ENCODE peak calls at places on chromosomes 11 and 22, in seven cellular contexts. One of them, this sample, is unnamed.
A peak's percentile ranks its signal among the peaks of the same experiment; 100 is the strongest.

GRCh38 chr11:123300874-123301695 is 106.0 kb upstream of the CLMP start:
- DNase-seq in PC-3: peak; percentile 31
- DNase-seq in keratinocyte: peak; percentile 33
- DNase-seq in MM.1S: no peak
- DNase-seq in K562: peak; percentile 6
- DNase-seq in fibroblast of lung: peak; percentile 63
- DNase-seq in H9: no peak
- DNase-seq in this sample: no peak

GRCh38 chr22:48476599-48476998 is 1351.1 kb downstream of the BRD1 start:
- DNase-seq in K562: no peak
- DNase-seq in keratinocyte: no peak
- DNase-seq in MM.1S: no peak
- DNase-seq in fibroblast of lung: no peak
- DNase-seq in H9: peak; percentile 12
- DNase-seq in PC-3: no peak
- DNase-seq in this sample: no peak

GRCh38 chr11:75593337-75593915 is 31.4 kb downstream of the SERPINH1 start:
- DNase-seq in MM.1S: no peak
- DNase-seq in H9: no peak
- DNase-seq in fibroblast of lung: no peak
- DNase-seq in keratinocyte: no peak
- DNase-seq in PC-3: no peak
- DNase-seq in K562: no peak
- DNase-seq in this sample: no peak

GRCh38 chr11:2789331-2789730 is 89.5 kb upstream of the KCNQ1OT1 start:
- DNase-seq in H9: no peak
- DNase-seq in keratinocyte: no peak
- DNase-seq in MM.1S: no peak
- DNase-seq in fibroblast of lung: no peak
- DNase-seq in K562: no peak
- DNase-seq in PC-3: no peak
- DNase-seq in this sample: peak; percentile 15

GRCh38 chr11:125941606-125942275 is 4.1 kb upstream of the VSIG10L2 start:
- DNase-seq in K562: peak; percentile 53
- DNase-seq in fibroblast of lung: peak; percentile 10
- DNase-seq in MM.1S: peak; percentile 59
- DNase-seq in PC-3: peak; percentile 72
- DNase-seq in H9: peak; percentile 91
- DNase-seq in keratinocyte: no peak
- DNase-seq in this sample: peak; percentile 58

GRCh38 chr11:1837171-1838076 is 1.4 kb upstream of the TNNI2 start:
- DNase-seq in fibroblast of lung: peak; percentile 28
- DNase-seq in MM.1S: peak; percentile 43
- DNase-seq in keratinocyte: no peak
- DNase-seq in PC-3: peak; percentile 33
- DNase-seq in K562: peak; percentile 74
- DNase-seq in H9: peak; percentile 82
- DNase-seq in this sample: peak; percentile 64

GRCh38 chr11:8604078-8604723 is 10.2 kb upstream of the STK33 start:
- DNase-seq in fibroblast of lung: peak; percentile 100
- DNase-seq in keratinocyte: peak; percentile 100
- DNase-seq in K562: peak; percentile 69
- DNase-seq in MM.1S: peak; percentile 67
- DNase-seq in H9: peak; percentile 75
- DNase-seq in PC-3: peak; percentile 96
- DNase-seq in this sample: peak; percentile 69

GRCh38 chr11:57254631-57255030 is 17.6 kb upstream of the APLNR start:
- DNase-seq in H9: no peak
- DNase-seq in keratinocyte: no peak
- DNase-seq in fibroblast of lung: no peak
- DNase-seq in MM.1S: no peak
- DNase-seq in PC-3: no peak
- DNase-seq in K562: no peak
- DNase-seq in this sample: no peak

GRCh38 chr11:17163296-17163695 is 44.5 kb downstream of the PIK3C2A start:
- DNase-seq in H9: no peak
- DNase-seq in MM.1S: no peak
- DNase-seq in keratinocyte: no peak
- DNase-seq in PC-3: no peak
- DNase-seq in fibroblast of lung: no peak
- DNase-seq in K562: peak; percentile 43
- DNase-seq in this sample: no peak

GRCh38 chr11:79939111-79939510 is 498.3 kb upstream of the TENM4 start:
- DNase-seq in fibroblast of lung: no peak
- DNase-seq in PC-3: no peak
- DNase-seq in MM.1S: no peak
- DNase-seq in K562: no peak
- DNase-seq in keratinocyte: no peak
- DNase-seq in H9: no peak
- DNase-seq in this sample: no peak

GRCh38 chr11:8789864-8790263 is 107.3 kb downstream of the RPL27A start:
- DNase-seq in K562: no peak
- DNase-seq in MM.1S: no peak
- DNase-seq in keratinocyte: no peak
- DNase-seq in H9: no peak
- DNase-seq in fibroblast of lung: no peak
- DNase-seq in PC-3: no peak
- DNase-seq in this sample: peak; percentile 68

GRCh38 chr11:125281831-125282595 is 117.5 kb downstream of the PKNOX2 start:
- DNase-seq in K562: no peak
- DNase-seq in keratinocyte: no peak
- DNase-seq in H9: no peak
- DNase-seq in MM.1S: no peak
- DNase-seq in PC-3: peak; percentile 57
- DNase-seq in fibroblast of lung: peak; percentile 27
- DNase-seq in this sample: no peak

GRCh38 chr11:65912840-65913239 is 6.0 kb downstream of the C11orf68 start:
- DNase-seq in MM.1S: no peak
- DNase-seq in keratinocyte: no peak
- DNase-seq in K562: no peak
- DNase-seq in H9: no peak
- DNase-seq in PC-3: peak; percentile 89
- DNase-seq in fibroblast of lung: peak; percentile 75
- DNase-seq in this sample: no peak

GRCh38 chr11:65907878-65908277 is 7.7 kb upstream of the FOSL1 start:
- DNase-seq in H9: no peak
- DNase-seq in fibroblast of lung: no peak
- DNase-seq in K562: no peak
- DNase-seq in PC-3: no peak
- DNase-seq in MM.1S: no peak
- DNase-seq in keratinocyte: no peak
- DNase-seq in this sample: no peak

GRCh38 chr11:65915821-65916251 is 3.0 kb downstream of the C11orf68 start:
- DNase-seq in K562: peak; percentile 55
- DNase-seq in fibroblast of lung: peak; percentile 97
- DNase-seq in H9: peak; percentile 71
- DNase-seq in PC-3: peak; percentile 99
- DNase-seq in keratinocyte: peak; percentile 95
- DNase-seq in MM.1S: no peak
- DNase-seq in this sample: peak; percentile 60

GRCh38 chr11:65915101-65915820 is 3.6 kb downstream of the C11orf68 start:
- DNase-seq in H9: no peak
- DNase-seq in keratinocyte: no peak
- DNase-seq in K562: no peak
- DNase-seq in MM.1S: no peak
- DNase-seq in fibroblast of lung: no peak
- DNase-seq in PC-3: no peak
- DNase-seq in this sample: no peak

GRCh38 chr11:65911682-65912568 is 6.9 kb downstream of the C11orf68 start:
- DNase-seq in H9: peak; percentile 79
- DNase-seq in PC-3: peak; percentile 99
- DNase-seq in fibroblast of lung: peak; percentile 73
- DNase-seq in MM.1S: no peak
- DNase-seq in keratinocyte: no peak
- DNase-seq in K562: peak; percentile 77
- DNase-seq in this sample: peak; percentile 58
- TF ChIP-seq CTCF in H9: peak; percentile 59
- TF ChIP-seq CTCF in PC-3: peak; percentile 66
- TF ChIP-seq CTCF in fibroblast of lung: peak; percentile 25
- TF ChIP-seq CTCF in MM.1S: peak; percentile 49
- TF ChIP-seq CTCF in keratinocyte: no peak
- TF ChIP-seq CTCF in K562: peak; percentile 55
- TF ChIP-seq CTCF in this sample: no peak

GRCh38 chr11:92083123-92083522 is 141.5 kb upstream of the FAT3 start:
- DNase-seq in keratinocyte: no peak
- DNase-seq in fibroblast of lung: no peak
- DNase-seq in MM.1S: no peak
- DNase-seq in H9: no peak
- DNase-seq in PC-3: no peak
- DNase-seq in K562: peak; percentile 24
- DNase-seq in this sample: no peak
- H3K9ac ChIP-seq in keratinocyte: no peak overlapping the region
- H3K9ac ChIP-seq in fibroblast of lung: no peak overlapping the region
- H3K9ac ChIP-seq in MM.1S: no peak overlapping the region
- H3K9ac ChIP-seq in H9: no peak overlapping the region
- H3K9ac ChIP-seq in PC-3: no peak overlapping the region
- H3K9ac ChIP-seq in K562: no peak overlapping the region
- H3K9ac ChIP-seq in this sample: no peak overlapping the region

DNA sequence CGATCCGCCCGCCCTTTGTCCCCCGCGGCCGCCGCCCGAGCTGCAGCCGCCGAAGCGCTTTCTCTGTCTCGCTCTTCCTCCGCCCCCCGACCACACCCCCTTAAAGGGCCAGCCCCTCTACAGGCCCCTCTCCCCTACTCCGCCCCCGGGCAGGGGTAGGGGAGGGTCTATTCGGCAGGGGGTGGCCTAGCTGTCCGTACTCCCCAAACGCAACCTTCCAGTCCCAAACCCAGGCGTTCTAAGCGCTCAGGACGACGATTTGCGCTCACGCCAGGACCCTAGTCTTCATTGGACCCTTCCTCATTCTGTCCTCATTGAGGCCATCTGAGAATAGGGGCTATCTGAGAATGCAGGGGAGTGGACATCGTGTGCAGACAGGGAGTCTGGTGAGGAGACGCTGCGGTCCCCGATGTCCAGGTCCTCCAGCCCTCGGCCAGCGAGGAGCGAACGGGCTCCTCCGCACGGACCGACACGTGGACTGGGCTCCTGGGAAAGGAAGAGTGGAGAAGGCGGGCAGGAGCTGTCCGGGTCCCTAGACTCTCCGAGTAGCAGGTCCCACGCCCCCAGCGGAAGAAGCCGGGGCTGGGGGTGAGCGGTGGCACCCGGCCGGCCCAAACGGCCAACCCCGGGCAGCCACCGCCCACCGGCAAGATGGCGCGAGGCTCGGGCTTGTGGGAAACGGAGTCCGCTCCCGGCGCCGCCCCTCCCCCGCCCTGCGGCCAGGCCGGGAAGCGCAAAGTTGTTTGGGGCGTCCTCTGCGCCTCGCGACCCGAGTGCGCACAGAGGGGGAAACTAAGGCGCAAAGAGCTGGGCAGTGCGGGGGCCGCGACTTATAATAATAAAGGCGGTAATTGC is at the start of gene PPP1R14B:
- DNase-seq in H9: peak; percentile 95
- DNase-seq in K562: peak; percentile 93
- DNase-seq in MM.1S: peak; percentile 83
- DNase-seq in PC-3: peak; percentile 91
- DNase-seq in fibroblast of lung: peak; percentile 85
- DNase-seq in keratinocyte: no peak
- DNase-seq in this sample: peak; percentile 90
- H3K4me1 ChIP-seq in H9: peaks cover 9% of the 10 kb centered on the region
- H3K4me1 ChIP-seq in K562: peaks cover 92% of the 10 kb centered on the region
- H3K4me1 ChIP-seq in MM.1S: peaks cover 6% of the 10 kb centered on the region
- H3K4me1 ChIP-seq in PC-3: peaks cover 49% of the 10 kb centered on the region
- H3K4me1 ChIP-seq in fibroblast of lung: peaks cover 20% of the 10 kb centered on the region
- H3K4me1 ChIP-seq in keratinocyte: peaks cover 36% of the 10 kb centered on the region
- H3K4me1 ChIP-seq in this sample: peaks cover 4% of the 10 kb centered on the region

GRCh38 chr11:31640611-31641010 is 131.0 kb downstream of the ELP4 start:
- DNase-seq in fibroblast of lung: no peak
- DNase-seq in PC-3: no peak
- DNase-seq in H9: no peak
- DNase-seq in K562: no peak
- DNase-seq in MM.1S: no peak
- DNase-seq in keratinocyte: no peak
- DNase-seq in this sample: no peak

GRCh38 chr11:31636983-31637382 is 127.4 kb downstream of the ELP4 start:
- DNase-seq in PC-3: no peak
- DNase-seq in fibroblast of lung: no peak
- DNase-seq in K562: no peak
- DNase-seq in H9: no peak
- DNase-seq in keratinocyte: no peak
- DNase-seq in MM.1S: no peak
- DNase-seq in this sample: no peak

GRCh38 chr11:31643831-31644230 is 134.3 kb downstream of the ELP4 start:
- DNase-seq in fibroblast of lung: peak; percentile 81
- DNase-seq in keratinocyte: no peak
- DNase-seq in H9: no peak
- DNase-seq in K562: no peak
- DNase-seq in MM.1S: no peak
- DNase-seq in PC-3: peak; percentile 78
- DNase-seq in this sample: no peak

GRCh38 chr11:31645747-31646146 is 136.2 kb downstream of the ELP4 start:
- DNase-seq in K562: peak; percentile 23
- DNase-seq in MM.1S: no peak
- DNase-seq in keratinocyte: peak; percentile 62
- DNase-seq in fibroblast of lung: peak; percentile 95
- DNase-seq in PC-3: peak; percentile 86
- DNase-seq in H9: no peak
- DNase-seq in this sample: no peak

GRCh38 chr11:31641477-31642062 is 132.0 kb downstream of the ELP4 start:
- DNase-seq in PC-3: peak; percentile 70
- DNase-seq in H9: peak; percentile 49
- DNase-seq in K562: peak; percentile 40
- DNase-seq in keratinocyte: no peak
- DNase-seq in MM.1S: no peak
- DNase-seq in fibroblast of lung: peak; percentile 42
- DNase-seq in this sample: peak; percentile 27
- TF ChIP-seq CTCF in PC-3: peak; percentile 72
- TF ChIP-seq CTCF in H9: peak; percentile 87
- TF ChIP-seq CTCF in K562: peak; percentile 64
- TF ChIP-seq CTCF in keratinocyte: peak; percentile 73
- TF ChIP-seq CTCF in MM.1S: peak; percentile 52
- TF ChIP-seq CTCF in fibroblast of lung: peak; percentile 61
- TF ChIP-seq CTCF in this sample: peak; percentile 36

GRCh38 chr22:38112361-38112760 is 1.9 kb upstream of the BAIAP2L2 start:
- DNase-seq in PC-3: no peak
- DNase-seq in keratinocyte: no peak
- DNase-seq in fibroblast of lung: no peak
- DNase-seq in K562: no peak
- DNase-seq in H9: no peak
- DNase-seq in MM.1S: no peak
- DNase-seq in this sample: peak; percentile 57
- H3K9ac ChIP-seq in PC-3: no peak overlapping the region
- H3K9ac ChIP-seq in keratinocyte: no peak overlapping the region
- H3K9ac ChIP-seq in fibroblast of lung: no peak overlapping the region
- H3K9ac ChIP-seq in K562: no peak overlapping the region
- H3K9ac ChIP-seq in H9: no peak overlapping the region
- H3K9ac ChIP-seq in MM.1S: no peak overlapping the region
- H3K9ac ChIP-seq in this sample: no peak overlapping the region

This sample was measured in colonic mucosa.